ENCODE peak calls at places on chromosomes 5 and 9, in nine cellular contexts. K is NCI-H460; J is adrenal gland; Z is NCI-H345; L is CD4-positive, alpha-beta memory T cell; O is memory B cell; N is ELF-1; R is left lung; P is substantia nigra. X is an unnamed sample.

GRCh38 chr9:116437411-116438370 is 249.4 kb upstream of the TRIM32 start:
- DNase-seq in P (no peak), L (no peak), K (no peak), J (peak; percentile 25), Z (no peak), R (no peak), N (peak; percentile 91), O (no peak), X (no peak)

GRCh38 chr5:33409435-33410146 is 31.2 kb upstream of the TARS1 start:
- DNase-seq in O (no peak), R (no peak), J (no peak), K (no peak), P (no peak), Z (no peak), N (no peak), L (no peak), X (no peak)

GRCh38 chr5:140346348-140347221 is at the start of gene HBEGF:
- DNase-seq in R (peak; percentile 87), P (peak; percentile 81), N (peak; percentile 97), L (peak; percentile 38), K (peak; percentile 60), J (peak; percentile 76), O (peak; percentile 57), Z (peak; percentile 76), X (no peak)

GRCh38 chr5:138824924-138825863 is 49.9 kb downstream of the LRRTM2 start:
- DNase-seq in P (no peak), L (peak; percentile 6), J (no peak), O (no peak), R (no peak), Z (no peak), N (no peak), K (peak; percentile 9), X (no peak)

GRCh38 chr9:8782237-8782636 is 982.7 kb upstream of the DMAC1 start:
- DNase-seq in R (no peak), P (no peak), J (no peak), N (no peak), L (no peak), O (no peak), K (no peak), Z (no peak), X (no peak)

GRCh38 chr5:91339053-91339710 is 43.9 kb downstream of the ARRDC3 start:
- DNase-seq in O (no peak), L (no peak), P (no peak), J (no peak), R (no peak), Z (no peak), N (peak; percentile 27), K (no peak), X (no peak)

GRCh38 chr9:73180373-73180772 is 28.7 kb downstream of the ANXA1 start:
- DNase-seq in O (no peak), L (no peak), R (no peak), K (no peak), P (no peak), Z (no peak), J (no peak), N (no peak), X (no peak)

GRCh38 chr5:10632110-10632903 is 68.4 kb downstream of the ANKRD33B start:
- DNase-seq in K (no peak), P (no peak), J (no peak), N (no peak), Z (no peak), L (peak; percentile 12), R (no peak), O (peak; percentile 70), X (no peak)

GRCh38 chr9:129550199-129550839 is 70.6 kb downstream of the C9orf50 start:
- DNase-seq in P (peak; percentile 84), O (no peak), R (peak; percentile 76), L (no peak), Z (no peak), J (peak; percentile 83), K (no peak), N (peak; percentile 45), X (no peak)

GRCh38 chr5:14914603-14915277 is 43.2 kb upstream of the ANKH start:
- DNase-seq in O (no peak), K (no peak), N (no peak), R (no peak), J (no peak), P (no peak), L (no peak), Z (no peak), X (no peak)

GRCh38 chr5:179435731-179436315 is 90.6 kb upstream of the ADAMTS2 start:
- DNase-seq in L (no peak), N (no peak), K (no peak), R (no peak), J (no peak), Z (no peak), P (no peak), O (no peak), X (no peak)

GRCh38 chr9:84296146-84296843 is 44.3 kb downstream of the SLC28A3 start:
- DNase-seq in L (no peak), K (no peak), P (no peak), O (no peak), Z (no peak), R (peak; percentile 50), N (no peak), J (no peak), X (no peak)

GRCh38 chr5:179306191-179307005 is 38.9 kb downstream of the ADAMTS2 start:
- DNase-seq in N (no peak), K (no peak), P (no peak), Z (no peak), J (peak; percentile 2), L (no peak), O (no peak), R (peak; percentile 22), X (no peak)

GRCh38 chr5:458547-459353 is 15.8 kb downstream of the EXOC3 start:
- DNase-seq in N (no peak), K (no peak), J (no peak), L (no peak), R (peak; percentile 33), O (no peak), Z (no peak), P (no peak), X (no peak)

GRCh38 chr5:149024477-149024876 is 38.4 kb downstream of the SH3TC2 start:
- DNase-seq in K (no peak), L (no peak), R (no peak), Z (no peak), P (no peak), O (no peak), J (no peak), N (no peak), X (no peak)

GRCh38 chr5:4229414-4229813 is 633.8 kb downstream of the IRX1 start:
- DNase-seq in K (no peak), O (no peak), Z (no peak), N (no peak), R (no peak), L (no peak), J (no peak), P (no peak), X (no peak)

GRCh38 chr5:35372482-35372881 is 142.2 kb upstream of the PRLR start:
- DNase-seq in N (no peak), J (no peak), P (no peak), R (no peak), O (no peak), L (no peak), Z (no peak), K (no peak), X (no peak)

GRCh38 chr5:130720355-130720754 is 444.7 kb downstream of the HINT1 start:
- DNase-seq in R (no peak), J (no peak), P (no peak), Z (no peak), N (peak; percentile 6), L (no peak), K (peak; percentile 85), O (no peak), X (no peak)

GRCh38 chr5:180090769-180091546 is 19.4 kb upstream of the RNF130 start:
- DNase-seq in L (no peak), Z (peak; percentile 32), N (peak; percentile 90), R (no peak), P (peak; percentile 42), J (peak; percentile 43), O (no peak), K (peak; percentile 41), X (no peak)

GRCh38 chr5:77076961-77077820 is 9.9 kb downstream of the ZBED3 start:
- DNase-seq in K (no peak), J (peak; percentile 75), R (peak; percentile 67), O (peak; percentile 49), P (peak; percentile 67), N (peak; percentile 77), L (peak; percentile 25), Z (peak; percentile 71), X (no peak)

GRCh38 chr5:67552773-67553172 is 356.2 kb upstream of the CD180 start:
- DNase-seq in K (no peak), O (no peak), R (no peak), N (peak; percentile 73), L (no peak), J (no peak), Z (no peak), P (no peak), X (no peak)

GRCh38 chr9:127803507-127804352 is 1.0 kb downstream of the FPGS start:
- DNase-seq in J (peak; percentile 84), P (no peak), L (no peak), N (no peak), O (no peak), Z (peak; percentile 17), K (no peak), R (peak; percentile 51), X (no peak)

GRCh38 chr5:112930082-112930344 is 8.0 kb upstream of the REEP5 start:
- DNase-seq in P (no peak), O (peak; percentile 58), N (no peak), R (no peak), K (no peak), J (no peak), L (peak; percentile 74), Z (no peak), X (no peak)

GRCh38 chr9:91207889-91208651 is 153.6 kb downstream of the AUH start:
- DNase-seq in J (peak; percentile 35), L (peak; percentile 14), R (no peak), Z (no peak), P (no peak), K (peak; percentile 9), O (peak; percentile 16), N (no peak), X (no peak)

GRCh38 chr9:135536166-135536565 is 9.8 kb upstream of the OBP2A start:
- DNase-seq in O (no peak), N (no peak), J (peak; percentile 13), K (no peak), R (no peak), P (no peak), Z (no peak), L (no peak), X (no peak)

GRCh38 chr5:136374003-136374402 is 8.7 kb upstream of the TRPC7 start:
- DNase-seq in J (no peak), R (no peak), N (no peak), P (no peak), K (peak; percentile 27), O (no peak), Z (no peak), L (no peak), X (no peak)

X was measured in SK-N-MC.